ENCODE peak calls at places on chromosomes 6 and 20, in eight cellular contexts. Y is cardiac fibroblast, Z is NT2/D1, B is EL, O is GM18507, K is AG09309, C is KBM-7, P is GM20000. V is an unnamed sample.

GRCh38 chr20:57398231-57398821 is 7.1 kb downstream of the RBM38 start:
- DNase-seq in B (no peak), O (peak), Z (no peak), Y (no peak), P (peak), K (no peak), C (peak), V (no peak)

GRCh38 chr20:37362231-37362792 is 16.4 kb downstream of the SRC start:
- DNase-seq in K (no peak), Y (no peak), O (no peak), B (no peak), Z (no peak), C (no peak), P (no peak), V (no peak)

GRCh38 chr6:160088774-160089533 is 32.7 kb upstream of the SLC22A1 start:
- DNase-seq in K (no peak), Y (no peak), C (no peak), O (no peak), P (no peak), B (no peak), Z (no peak), V (no peak)

GRCh38 chr20:50872562-50873288 is 58.5 kb downstream of the ADNP start:
- DNase-seq in C (peak), B (no peak), Z (no peak), Y (no peak), K (no peak), P (no peak), O (no peak), V (no peak)

GRCh38 chr20:31720486-31721407 is 1.9 kb downstream of the BCL2L1 start:
- DNase-seq in B (peak), C (peak), K (no peak), O (no peak), Z (no peak), P (peak), Y (no peak), V (no peak)

GRCh38 chr6:7439243-7439642 is 49.6 kb downstream of the RIOK1 start:
- DNase-seq in C (peak), O (no peak), B (no peak), Y (no peak), K (no peak), Z (no peak), P (no peak), V (no peak)

GRCh38 chr6:15817100-15817499 is 154.3 kb upstream of the DTNBP1 start:
- DNase-seq in P (no peak), O (no peak), Y (no peak), C (no peak), B (no peak), Z (no peak), K (no peak), V (no peak)

GRCh38 chr6:37653229-37653628 is 44.5 kb downstream of the MDGA1 start:
- DNase-seq in C (no peak), B (no peak), O (no peak), P (no peak), K (no peak), Y (no peak), Z (no peak), V (no peak)

GRCh38 chr6:30884521-30885480 is 482 bp downstream of the DDR1 start:
- DNase-seq in C (no peak), O (no peak), B (peak), Y (peak), P (peak), Z (no peak), K (no peak), V (peak)